ENCODE peak calls at places on chromosomes 5 and 9, in six cellular contexts. C is stomach, Q is adrenal gland, S is HCT116, N is esophagus muscularis mucosa, R is right lobe of liver. I is an unnamed sample.

GRCh38 chr5:179834120-179834519 is 13.4 kb downstream of the SQSTM1 start:
- DNase-seq in C (no peak), Q (no peak), S (no peak), N (no peak), R (no peak), I (no peak)

GRCh38 chr9:105842023-105842644 is 147.8 kb downstream of the TMEM38B start:
- DNase-seq in C (no peak), Q (no peak), S (peak; percentile 18), N (peak; percentile 53), R (no peak), I (no peak)

GRCh38 chr5:80481019-80481893 is 6.6 kb upstream of the FAM151B start:
- DNase-seq in C (peak; percentile 51), Q (peak; percentile 31), S (peak; percentile 38), N (no peak), R (peak; percentile 66), I (no peak)

GRCh38 chr5:108418172-108418571 is 36.3 kb upstream of the FBXL17 start:
- DNase-seq in C (no peak), Q (no peak), S (no peak), N (no peak), R (no peak), I (peak; percentile 16)

GRCh38 chr5:16467363-16468219 is 2.0 kb upstream of the ZNF622 start:
- DNase-seq in C (no peak), Q (no peak), S (no peak), N (no peak), R (no peak), I (no peak)

GRCh38 chr5:115810776-115811175 is 5.7 kb downstream of the CDO1 start:
- DNase-seq in C (no peak), Q (no peak), S (no peak), N (no peak), R (no peak), I (no peak)

GRCh38 chr5:88792144-88792840 is 90.7 kb downstream of the MEF2C start:
- DNase-seq in C (no peak), Q (no peak), S (no peak), N (no peak), R (no peak), I (no peak)

GRCh38 chr5:152405145-152405544 is at the start of gene NMUR2:
- DNase-seq in C (no peak), Q (no peak), S (no peak), N (no peak), R (no peak), I (no peak)

GRCh38 chr5:54443264-54443663 is 12.2 kb upstream of the HSPB3 start:
- DNase-seq in C (no peak), Q (no peak), S (peak; percentile 8), N (peak; percentile 45), R (no peak), I (no peak)

GRCh38 chr5:85512896-85513295 is 1104.8 kb upstream of the COX7C start:
- DNase-seq in C (no peak), Q (no peak), S (no peak), N (no peak), R (peak; percentile 39), I (no peak)

GRCh38 chr9:88090151-88090581 is 48.1 kb downstream of the SPATA31C2 start:
- DNase-seq in C (peak; percentile 29), Q (peak; percentile 89), S (no peak), N (no peak), R (peak; percentile 67), I (no peak)

GRCh38 chr5:98769256-98770157 is 4.0 kb upstream of the RGMB start:
- DNase-seq in C (peak; percentile 38), Q (no peak), S (no peak), N (no peak), R (peak; percentile 47), I (peak; percentile 88)

GRCh38 chr9:125949247-125949646 is 202.1 kb downstream of the PBX3 start:
- DNase-seq in C (no peak), Q (no peak), S (no peak), N (no peak), R (no peak), I (peak; percentile 26)

GRCh38 chr9:109880276-109881169 is 100.5 kb downstream of the PALM2AKAP2 start:
- DNase-seq in C (no peak), Q (no peak), S (peak; percentile 67), N (no peak), R (no peak), I (no peak)

GRCh38 chr5:142839711-142840441 is 69.7 kb downstream of the ARHGAP26 start:
- DNase-seq in C (no peak), Q (peak; percentile 89), S (no peak), N (peak; percentile 94), R (no peak), I (peak; percentile 88)

GRCh38 chr5:177371120-177371537 is 13.1 kb upstream of the SLC34A1 start:
- DNase-seq in C (no peak), Q (peak; percentile 30), S (no peak), N (no peak), R (no peak), I (no peak)

GRCh38 chr9:69771775-69772418 is 12.1 kb upstream of the PTAR1 start:
- DNase-seq in C (no peak), Q (no peak), S (no peak), N (no peak), R (no peak), I (no peak)

GRCh38 chr9:131227112-131228058 is 48.9 kb downstream of the FAM78A start:
- DNase-seq in C (peak; percentile 44), Q (peak; percentile 47), S (no peak), N (no peak), R (peak; percentile 17), I (peak; percentile 88)

GRCh38 chr5:620586-621180 is 8.5 kb downstream of the CEP72 start:
- DNase-seq in C (no peak), Q (no peak), S (no peak), N (no peak), R (no peak), I (peak; percentile 77)

GRCh38 chr5:132489871-132490483 is 596 bp downstream of the IRF1 start:
- DNase-seq in C (peak; percentile 69), Q (peak; percentile 57), S (no peak), N (peak; percentile 91), R (peak; percentile 75), I (peak; percentile 91)

GRCh38 chr5:93511445-93511844 is 69.6 kb downstream of the NR2F1-AS1 start:
- DNase-seq in C (no peak), Q (no peak), S (no peak), N (no peak), R (no peak), I (no peak)
- H3K4me3 ChIP-seq in C (no peak overlapping the region), Q (no peak overlapping the region), S (no peak overlapping the region), N (no peak overlapping the region), R (no peak overlapping the region), I (no peak overlapping the region)

GRCh38 chr9:83538172-83538889 is at the start of gene FRMD3:
- DNase-seq in C (peak; percentile 88), Q (peak; percentile 93), S (peak; percentile 43), N (no peak), R (peak; percentile 82), I (peak; percentile 93)
- TF ChIP-seq POLR2A in C (no peak), Q (peak; percentile 42), S (no peak), N (no peak), R (no peak), I (no peak)

GRCh38 chr5:173394701-173395100 is 66.5 kb upstream of the STC2 start:
- DNase-seq in C (no peak), Q (no peak), S (no peak), N (no peak), R (peak; percentile 2), I (peak; percentile 74)

GRCh38 chr5:173395933-173396308 is 67.7 kb upstream of the STC2 start:
- DNase-seq in C (no peak), Q (no peak), S (no peak), N (no peak), R (no peak), I (no peak)

GRCh38 chr5:173396311-173396993 is 68.2 kb upstream of the STC2 start:
- DNase-seq in C (no peak), Q (no peak), S (peak; percentile 19), N (no peak), R (no peak), I (peak; percentile 82)

GRCh38 chr5:173397531-173397930 is 69.3 kb upstream of the STC2 start:
- DNase-seq in C (no peak), Q (no peak), S (no peak), N (no peak), R (peak; percentile 10), I (peak; percentile 64)

DNA sequence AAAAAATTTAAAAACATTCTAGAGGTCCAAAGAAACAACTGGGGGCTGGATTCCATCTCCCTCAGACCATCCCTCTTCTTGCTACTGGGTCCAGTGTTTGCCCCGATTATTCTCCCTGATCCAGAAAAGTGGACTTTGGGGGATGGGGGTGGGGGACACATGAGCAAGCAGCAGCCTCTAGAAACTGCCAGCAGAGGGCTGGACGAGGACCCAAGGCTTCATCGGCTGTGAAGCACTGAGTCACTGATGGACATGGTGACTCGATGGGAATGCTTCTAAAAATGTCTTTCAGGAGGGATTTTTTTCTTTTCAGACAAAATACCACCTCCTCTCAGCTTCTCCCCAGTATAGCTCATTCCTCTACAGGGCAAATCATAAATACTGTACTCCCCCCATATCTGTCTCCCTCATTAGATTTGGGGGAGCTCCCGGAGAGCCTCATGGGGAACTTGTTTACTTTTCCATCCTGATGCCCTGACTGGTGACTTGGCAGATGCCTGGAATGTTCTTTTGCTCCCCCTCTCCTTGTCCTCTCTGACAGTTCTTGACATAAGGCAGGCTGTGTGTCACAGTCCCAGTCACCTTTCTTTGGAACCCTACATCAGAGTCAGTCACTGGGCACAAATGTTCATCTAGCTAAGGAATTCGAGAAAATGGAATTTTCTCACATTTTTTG is 67.2 kb upstream of the STC2 start:
- DNase-seq in C (no peak), Q (no peak), S (peak; percentile 6), N (no peak), R (peak; percentile 14), I (peak; percentile 53)
- TF ChIP-seq CTCF in C (no peak), Q (peak; percentile 22), S (no peak), N (no peak), R (no peak), I (no peak)

GRCh38 chr5:150672884-150673275 is 11.8 kb downstream of the MYOZ3 start:
- DNase-seq in C (no peak), Q (no peak), S (no peak), N (no peak), R (no peak), I (peak; percentile 82)

GRCh38 chr5:150672237-150672883 is 11.3 kb downstream of the MYOZ3 start:
- DNase-seq in C (peak; percentile 47), Q (peak; percentile 51), S (no peak), N (peak; percentile 92), R (peak; percentile 53), I (peak; percentile 48)

GRCh38 chr5:150670961-150671337 is 9.9 kb downstream of the MYOZ3 start:
- DNase-seq in C (no peak), Q (no peak), S (no peak), N (no peak), R (no peak), I (peak; percentile 8)

GRCh38 chr5:150670275-150670960 is 9.4 kb downstream of the MYOZ3 start:
- DNase-seq in C (no peak), Q (no peak), S (no peak), N (peak; percentile 53), R (peak; percentile 29), I (no peak)

DNA sequence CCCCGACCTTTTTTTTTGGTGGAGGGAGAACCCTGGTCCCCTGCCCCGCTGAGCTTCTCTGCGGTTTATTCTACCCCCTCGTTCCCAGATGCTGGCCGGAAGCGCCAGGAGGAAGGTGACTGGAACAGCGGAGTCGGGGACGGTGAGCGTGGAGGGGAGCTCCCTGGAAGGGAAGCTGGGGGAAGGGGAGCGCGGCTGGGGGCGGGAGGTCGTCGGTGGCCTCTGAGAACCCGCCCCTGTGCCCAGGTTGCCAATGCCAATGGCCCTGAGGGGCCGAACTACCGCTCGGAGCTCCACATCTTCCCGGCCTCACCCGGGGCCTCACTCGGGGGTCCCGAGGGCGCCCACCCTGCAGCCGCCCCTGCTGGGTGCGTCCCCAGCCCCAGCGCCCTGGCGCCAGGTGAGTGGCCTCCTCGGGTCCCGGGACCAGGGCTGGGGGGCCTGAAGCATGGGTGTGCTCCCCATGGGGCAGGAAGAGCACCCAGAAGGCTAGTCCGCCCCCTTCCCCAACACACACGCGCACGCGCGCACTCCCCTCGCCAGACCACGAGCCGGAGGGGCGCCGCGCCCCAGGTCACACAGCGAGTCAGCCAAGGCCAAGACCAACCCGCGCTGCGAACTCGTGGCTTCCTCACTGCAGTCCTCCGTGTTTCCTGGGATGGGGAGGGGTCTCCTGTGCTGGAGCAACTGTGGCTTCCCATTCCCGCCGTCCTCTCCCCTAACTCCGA is 10.6 kb downstream of the MYOZ3 start:
- DNase-seq in C (no peak), Q (no peak), S (no peak), N (no peak), R (peak; percentile 42), I (peak; percentile 86)
- H3K4me3 ChIP-seq in C (peak overlapping the region; percentile 47), Q (peak overlapping the region; percentile 76), S (no peak overlapping the region), N (peak overlapping the region; percentile 54), R (peak overlapping the region; percentile 34), I (peak overlapping the region; percentile 30)